ENCODE peak calls at places on chromosomes 11 and 22, in four cellular contexts. F is Peyer's patch, G is HCT116, B is AG10803. X is an unnamed sample.

GRCh38 chr11:123505546-123506299 is 75.7 kb downstream of the GRAMD1B start:
- DNase-seq in F (no peak), G (no peak), B (no peak), X (peak)

GRCh38 chr11:65295001-65295400 is 19.7 kb upstream of the CDC42EP2 start:
- DNase-seq in F (no peak), G (no peak), B (no peak), X (no peak)

GRCh38 chr11:69552951-69553350 is 71.5 kb downstream of the LINC01488 start:
- DNase-seq in F (peak), G (no peak), B (no peak), X (no peak)

GRCh38 chr22:42489000-42489399 is 30.6 kb downstream of the RRP7A start:
- DNase-seq in F (no peak), G (no peak), B (no peak), X (no peak)

GRCh38 chr11:95450547-95451123 is 219.6 kb upstream of the SESN3 start:
- DNase-seq in F (no peak), G (no peak), B (peak), X (no peak)

GRCh38 chr11:76162336-76163288 is 43.7 kb downstream of the WNT11 start:
- DNase-seq in F (no peak), G (no peak), B (no peak), X (no peak)

GRCh38 chr11:110295487-110296225 is 758 bp downstream of the RDX start:
- DNase-seq in F (peak), G (no peak), B (peak), X (peak)

GRCh38 chr11:126544311-126545056 is 189.0 kb downstream of the ST3GAL4 start:
- DNase-seq in F (no peak), G (no peak), B (peak), X (peak)

GRCh38 chr11:75000975-75001354 is 12.2 kb downstream of the NEU3 start:
- DNase-seq in F (no peak), G (no peak), B (no peak), X (no peak)

GRCh38 chr11:73361953-73362776 is 14.0 kb upstream of the RELT start:
- DNase-seq in F (no peak), G (peak), B (no peak), X (peak)

GRCh38 chr11:17521106-17521900 is 22.9 kb downstream of the USH1C start:
- DNase-seq in F (no peak), G (no peak), B (no peak), X (no peak)

GRCh38 chr22:36926721-36927435 is 13.4 kb downstream of the CSF2RB start:
- DNase-seq in F (no peak), G (no peak), B (no peak), X (peak)

GRCh38 chr22:45726081-45726480 is 54.4 kb downstream of the ATXN10 start:
- DNase-seq in F (no peak), G (no peak), B (no peak), X (no peak)

GRCh38 chr11:86440843-86441242 is 66.2 kb downstream of the CCDC81 start:
- DNase-seq in F (no peak), G (no peak), B (no peak), X (no peak)

GRCh38 chr11:84249344-84250135 is 963.4 kb upstream of the CCDC90B start:
- DNase-seq in F (no peak), G (no peak), B (no peak), X (no peak)

GRCh38 chr22:30159561-30160353 is 79.5 kb downstream of the HORMAD2 start:
- DNase-seq in F (no peak), G (no peak), B (peak), X (no peak)

GRCh38 chr22:37063436-37064420 is 12.2 kb downstream of the KCTD17 start:
- DNase-seq in F (no peak), G (no peak), B (no peak), X (no peak)

GRCh38 chr11:128324051-128324481 is 263.3 kb downstream of the ETS1 start:
- DNase-seq in F (no peak), G (no peak), B (no peak), X (no peak)

GRCh38 chr11:77049081-77049480 is 14.9 kb downstream of the B3GNT6 start:
- DNase-seq in F (peak), G (no peak), B (no peak), X (no peak)

GRCh38 chr22:44664149-44664548 is 37.9 kb upstream of the PRR5 start:
- DNase-seq in F (peak), G (no peak), B (peak), X (no peak)

GRCh38 chr22:36352775-36353507 is 34.8 kb downstream of the MYH9 start:
- DNase-seq in F (no peak), G (no peak), B (no peak), X (no peak)

GRCh38 chr11:13260196-13260962 is 17.2 kb upstream of the BMAL1 start:
- DNase-seq in F (no peak), G (no peak), B (peak), X (peak)

GRCh38 chr22:19066531-19067271 is 55.5 kb downstream of the DGCR2 start:
- DNase-seq in F (no peak), G (no peak), B (peak), X (no peak)

GRCh38 chr11:128302425-128303186 is 284.8 kb downstream of the ETS1 start:
- DNase-seq in F (peak), G (no peak), B (no peak), X (no peak)

GRCh38 chr22:43060213-43060612 is 29.0 kb downstream of the TTLL1 start:
- DNase-seq in F (peak), G (no peak), B (no peak), X (peak)

GRCh38 chr11:119905162-119905561 is 176.2 kb upstream of the NECTIN1 start:
- DNase-seq in F (no peak), G (no peak), B (no peak), X (no peak)

GRCh38 chr11:3058753-3059664 is 1.8 kb upstream of the CARS1 start:
- DNase-seq in F (no peak), G (no peak), B (peak), X (peak)

GRCh38 chr11:42951266-42951665 is 360.5 kb upstream of the API5 start:
- DNase-seq in F (no peak), G (no peak), B (no peak), X (no peak)

GRCh38 chr11:70498171-70498571 is 99.8 kb downstream of the CTTN start:
- DNase-seq in F (no peak), G (no peak), B (no peak), X (no peak)

GRCh38 chr11:84855846-84856245 is 771.3 kb downstream of the DLG2 start:
- DNase-seq in F (no peak), G (no peak), B (peak), X (no peak)

GRCh38 chr11:124945826-124946225 is 8.2 kb upstream of the CCDC15 start:
- DNase-seq in F (no peak), G (no peak), B (no peak), X (no peak)

GRCh38 chr22:29726512-29727247 is 6.9 kb downstream of the CABP7 start:
- DNase-seq in F (no peak), G (no peak), B (no peak), X (no peak)

GRCh38 chr22:35620624-35621245 is 3.6 kb upstream of the MB start:
- DNase-seq in F (no peak), G (no peak), B (peak), X (no peak)

DNA sequence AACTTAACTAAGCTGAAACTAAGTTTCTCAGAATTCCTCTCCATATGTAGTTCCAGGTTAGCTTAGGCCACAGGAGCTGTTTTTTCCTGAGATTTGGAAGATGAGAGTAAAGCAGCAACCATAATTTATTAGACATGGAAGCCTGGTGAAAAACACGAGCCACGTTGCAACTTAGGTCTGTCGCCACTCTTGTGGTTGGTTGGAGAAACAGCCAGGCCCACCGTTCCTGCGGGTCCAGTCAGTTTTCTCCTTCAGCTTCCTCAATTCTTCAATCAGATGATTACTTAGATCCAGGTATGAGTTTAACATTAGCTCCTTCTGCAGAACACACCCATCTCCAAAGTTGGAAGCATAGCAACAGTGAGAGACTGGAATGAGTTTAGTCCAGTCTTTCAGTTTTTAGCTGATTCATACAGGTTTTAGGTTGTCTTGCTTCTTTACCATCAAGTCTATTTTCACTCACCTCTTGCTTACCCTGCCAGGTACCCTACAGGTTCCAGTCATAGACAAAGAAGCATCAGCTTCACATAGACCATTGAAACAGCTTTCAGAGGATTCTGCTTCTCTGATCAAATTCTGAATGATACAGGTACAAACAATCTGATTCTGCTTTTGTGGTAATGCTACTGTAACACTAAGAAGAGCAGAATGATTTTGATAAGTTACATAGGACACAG is 18.6 kb downstream of the CASP12 start:
- DNase-seq in F (no peak), G (no peak), B (no peak), X (no peak)
- TF ChIP-seq CTCF in F (no peak), G (no peak), B (no peak), X (peak)

DNA sequence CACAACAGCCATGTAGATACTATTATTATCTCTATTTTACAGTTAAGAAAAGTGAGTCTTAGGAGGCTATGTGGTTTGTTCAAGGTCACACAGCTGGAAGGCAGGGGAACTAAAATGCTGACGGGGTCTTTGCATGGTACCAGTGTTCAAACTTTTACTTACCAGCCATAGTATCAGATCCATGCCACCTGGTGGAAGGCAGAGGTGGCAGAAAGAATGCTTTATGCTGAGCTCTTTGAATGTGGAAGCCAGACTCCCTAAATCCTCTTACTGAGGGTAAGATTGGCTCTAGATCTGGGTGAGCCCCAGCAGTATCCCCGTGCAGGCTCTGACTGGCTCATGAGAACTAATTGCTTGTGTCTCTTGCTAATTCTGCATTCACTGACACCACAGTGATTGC is 54.3 kb upstream of the NAV2 start:
- DNase-seq in F (no peak), G (no peak), B (no peak), X (no peak)
- TF ChIP-seq CTCF in F (no peak), G (peak), B (no peak), X (peak)

GRCh38 chr11:5712507-5712906 is 22.9 kb downstream of the TRIM22 start:
- DNase-seq in F (no peak), G (peak), B (no peak), X (no peak)
- TF ChIP-seq CTCF in F (peak), G (peak), B (peak), X (peak)

DNA sequence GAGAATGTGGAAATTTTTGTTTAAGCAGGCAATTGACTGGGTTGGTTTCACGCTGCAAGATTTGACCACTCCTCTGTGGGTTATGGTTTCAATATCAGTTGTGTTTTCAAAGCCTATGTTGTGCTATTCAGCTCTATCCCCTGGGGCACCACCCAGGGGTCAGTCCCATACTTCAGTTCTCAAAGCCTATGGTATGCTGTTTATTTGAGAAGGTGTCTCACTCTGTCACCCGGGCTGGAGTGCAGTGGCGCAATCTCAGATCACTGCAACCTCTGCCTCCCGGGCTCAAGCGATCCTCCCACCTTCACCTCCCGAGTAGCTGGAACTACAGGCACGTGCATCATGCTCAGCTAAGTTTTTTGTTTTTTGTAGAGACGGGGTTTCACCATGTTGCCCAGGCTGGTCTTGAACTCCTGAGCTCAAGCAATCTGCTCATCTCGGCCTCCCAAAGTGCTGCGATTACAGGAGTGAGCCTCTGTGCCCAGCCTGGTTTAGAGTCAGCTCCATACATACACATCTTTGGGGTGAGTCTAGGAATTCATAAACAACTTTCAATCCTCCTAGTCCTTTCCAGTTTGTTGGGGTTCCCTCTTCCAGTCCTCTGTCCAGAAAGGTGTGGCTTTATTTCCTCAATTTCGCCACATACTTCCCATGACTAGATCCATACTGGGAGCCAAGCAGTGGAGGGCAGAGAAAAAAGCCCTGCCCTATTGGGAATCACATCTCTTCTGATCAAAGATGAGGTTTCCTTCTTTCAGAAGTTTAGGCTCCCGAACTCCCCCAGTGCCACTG is 35.0 kb upstream of the MAPK1 start:
- DNase-seq in F (no peak), G (no peak), B (no peak), X (no peak)
- TF ChIP-seq CTCF in F (no peak), G (no peak), B (no peak), X (no peak)

DNA sequence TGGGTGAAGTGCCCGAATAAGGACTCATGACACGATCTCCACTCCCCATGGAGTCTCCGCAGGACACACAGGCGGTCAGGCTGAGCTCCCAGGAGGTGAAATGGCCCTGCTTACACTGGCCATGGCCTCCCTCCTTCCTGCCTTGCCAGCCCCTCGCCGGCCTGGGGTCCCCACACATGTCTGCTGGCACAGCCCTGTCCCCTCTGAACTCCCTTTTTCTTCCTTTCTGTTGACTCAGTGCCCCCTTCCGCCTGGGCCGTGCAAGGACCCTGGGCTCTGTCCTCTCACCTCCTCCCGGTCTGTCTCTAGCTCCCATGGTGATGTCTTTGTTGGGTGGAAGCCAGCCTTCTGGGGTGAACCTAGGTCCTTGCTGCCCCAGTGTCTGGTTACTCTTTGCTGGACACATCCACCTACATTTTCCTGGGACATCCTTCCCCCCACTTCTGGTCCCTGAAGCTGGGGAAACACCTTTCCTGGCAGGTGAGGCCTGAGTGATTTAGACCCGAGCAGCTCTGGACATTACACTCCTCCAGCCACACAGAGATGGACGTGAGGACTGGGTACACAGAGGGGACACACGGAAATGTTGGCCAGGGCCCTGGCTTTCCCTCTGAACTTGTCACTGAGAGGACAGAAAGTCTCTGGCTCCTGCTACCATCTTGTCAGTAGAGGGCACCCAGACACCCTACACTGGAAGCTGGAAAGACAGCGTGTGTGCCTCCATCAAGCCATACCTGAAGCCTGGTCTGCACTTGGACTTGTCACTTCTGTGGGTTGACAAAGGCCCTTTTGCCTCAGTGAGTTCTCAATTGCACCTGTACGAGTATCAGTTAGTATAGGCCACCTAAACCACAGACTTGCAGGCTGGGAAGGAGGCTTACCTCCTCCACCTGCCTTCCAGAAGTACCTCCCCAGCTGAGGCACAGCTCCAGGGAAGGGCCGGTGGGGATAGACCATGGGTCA is 864.3 kb downstream of the TBC1D22A start:
- DNase-seq in F (no peak), G (peak), B (no peak), X (peak)
- TF ChIP-seq CTCF in F (no peak), G (no peak), B (no peak), X (peak)

GRCh38 chr11:532512-533048 is 2.8 kb downstream of the HRAS start:
- DNase-seq in F (peak), G (no peak), B (no peak), X (no peak)
- TF ChIP-seq CTCF in F (no peak), G (no peak), B (no peak), X (no peak)

GRCh38 chr11:57513446-57513795 is 2.1 kb downstream of the SLC43A1 start:
- DNase-seq in F (no peak), G (no peak), B (no peak), X (no peak)

GRCh38 chr11:57516061-57516443 is 550 bp upstream of the SLC43A1 start:
- DNase-seq in F (no peak), G (no peak), B (no peak), X (no peak)

GRCh38 chr11:57514538-57515331 is 767 bp downstream of the SLC43A1 start:
- DNase-seq in F (peak), G (no peak), B (peak), X (peak)

GRCh38 chr11:57513911-57514537 is 1.5 kb downstream of the SLC43A1 start:
- DNase-seq in F (peak), G (no peak), B (peak), X (peak)

DNA sequence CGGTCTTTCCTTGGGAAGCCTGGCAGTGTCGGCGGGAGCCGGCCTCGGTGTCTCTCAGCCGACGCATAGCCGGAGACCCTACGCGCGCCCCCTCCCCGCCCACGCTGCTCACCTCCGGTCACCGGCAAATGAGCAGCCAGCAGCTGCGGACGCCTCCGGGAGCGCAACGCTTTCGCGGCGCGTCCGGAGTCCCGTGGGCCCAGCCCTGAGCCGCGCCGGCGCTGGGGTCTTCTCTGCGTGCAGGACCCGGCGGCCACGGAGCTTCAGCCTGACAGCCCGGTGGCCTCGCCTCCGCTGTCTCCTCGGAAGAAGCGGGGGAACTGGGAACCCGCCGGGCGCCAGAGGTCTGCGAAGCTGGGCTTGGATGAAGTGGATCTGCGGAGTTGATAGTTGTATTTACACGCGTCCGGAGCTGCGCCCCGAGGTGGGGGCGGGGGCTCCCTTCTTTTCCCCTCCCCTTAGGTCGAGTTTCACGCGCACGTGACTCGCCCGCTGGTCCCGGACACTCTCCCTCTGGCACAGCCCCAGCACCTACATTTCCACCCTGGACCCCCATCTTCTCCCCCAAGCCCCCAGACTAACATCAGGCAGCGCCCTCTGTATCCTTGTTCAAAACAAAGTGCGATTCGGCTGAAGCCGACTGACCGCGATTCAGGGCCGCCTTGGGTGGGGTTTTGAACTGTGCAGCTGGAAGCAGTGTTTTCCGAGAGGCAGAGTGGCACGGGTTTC is at the start of gene SLC43A1:
- DNase-seq in F (peak), G (no peak), B (peak), X (peak)
- TF ChIP-seq CTCF in F (no peak), G (no peak), B (peak), X (no peak)

GRCh38 chr22:22369962-22370265 is 125.3 kb downstream of the VPREB1 start:
- DNase-seq in F (peak), G (no peak), B (no peak), X (no peak)
- TF ChIP-seq CTCF in F (no peak), G (no peak), B (no peak), X (no peak)

GRCh38 chr11:19737575-19737974 is 24.9 kb downstream of the NAV2 start:
- DNase-seq in F (no peak), G (no peak), B (no peak), X (no peak)

GRCh38 chr11:19734171-19734570 is 21.5 kb downstream of the NAV2 start:
- DNase-seq in F (no peak), G (no peak), B (no peak), X (no peak)

GRCh38 chr11:19738124-19738523 is 25.5 kb downstream of the NAV2 start:
- DNase-seq in F (no peak), G (no peak), B (no peak), X (no peak)

GRCh38 chr11:19736831-19737230 is 24.2 kb downstream of the NAV2 start:
- DNase-seq in F (no peak), G (no peak), B (no peak), X (no peak)

GRCh38 chr11:19735512-19735911 is 22.9 kb downstream of the NAV2 start:
- DNase-seq in F (no peak), G (no peak), B (peak), X (no peak)
- TF ChIP-seq CTCF in F (no peak), G (no peak), B (peak), X (no peak)

GRCh38 chr11:22177186-22177585 is 15.7 kb upstream of the ANO5 start:
- DNase-seq in F (no peak), G (no peak), B (no peak), X (no peak)
- TF ChIP-seq CTCF in F (no peak), G (peak), B (no peak), X (peak)

X was measured in endodermal cell.